ENCODE peak calls at places on chromosomes 2 and 18, in six cellular contexts. D is iPS-NIHi11; F is T follicular helper cell; R is effector memory CD4-positive, alpha-beta T cell; K is mammary epithelial cell; I is activated CD8-positive, alpha-beta memory T cell treated with anti-CD3 and anti-CD28 coated beads for 1 hour. L is an unnamed sample.
A peak's percentile ranks its signal among the peaks of the same experiment; 100 is the strongest.

GRCh38 chr2:85119900-85120299 is 13.3 kb upstream of the TCF7L1 start:
- DNase-seq in K (no peak), F (no peak), I (no peak), D (peak; percentile 69), R (no peak), L (no peak)

GRCh38 chr18:22428672-22429071 is 11.0 kb upstream of the CTAGE1 start:
- DNase-seq in K (no peak), F (no peak), I (no peak), R (no peak), D (no peak), L (no peak)

GRCh38 chr2:3299130-3299529 is 78.5 kb downstream of the EIPR1 start:
- DNase-seq in I (no peak), F (no peak), D (no peak), R (no peak), K (no peak), L (no peak)

GRCh38 chr2:67649331-67650071 is 252.4 kb downstream of the ETAA1 start:
- DNase-seq in I (no peak), R (no peak), D (peak; percentile 31), K (no peak), F (no peak), L (peak; percentile 8)

GRCh38 chr18:41391616-41392610 is 563.1 kb upstream of the PIK3C3 start:
- DNase-seq in I (no peak), D (peak; percentile 60), F (no peak), R (no peak), K (peak; percentile 34), L (peak; percentile 4)

GRCh38 chr2:207926133-207927076 is 98.9 kb downstream of the PLEKHM3 start:
- DNase-seq in F (no peak), I (no peak), D (no peak), K (peak; percentile 60), R (no peak), L (no peak)

GRCh38 chr18:50073319-50073718 is 121.6 kb downstream of the MYO5B start:
- DNase-seq in F (no peak), D (no peak), K (no peak), I (no peak), R (no peak), L (no peak)

GRCh38 chr2:44934024-44934423 is 7.5 kb upstream of the SIX3 start:
- DNase-seq in F (no peak), I (no peak), D (no peak), R (no peak), K (no peak), L (no peak)

GRCh38 chr2:200525066-200525465 is 941 bp upstream of the SGO2 start:
- DNase-seq in D (no peak), K (no peak), R (no peak), I (no peak), F (no peak), L (no peak)

GRCh38 chr2:65436169-65436824 is 3.9 kb upstream of the SPRED2 start:
- DNase-seq in R (peak; percentile 9), I (no peak), D (peak; percentile 64), F (no peak), K (peak; percentile 93), L (peak; percentile 89)

GRCh38 chr2:11466307-11467125 is 555 bp upstream of the E2F6 start:
- DNase-seq in F (no peak), D (no peak), R (no peak), K (no peak), I (no peak), L (peak; percentile 23)

GRCh38 chr2:133346654-133347053 is 221.6 kb downstream of the NCKAP5 start:
- DNase-seq in F (no peak), K (peak; percentile 90), R (no peak), D (no peak), I (no peak), L (peak; percentile 7)

GRCh38 chr2:62208758-62209114 is 12.8 kb downstream of the B3GNT2 start:
- DNase-seq in K (no peak), I (peak; percentile 17), R (no peak), D (no peak), F (no peak), L (no peak)

GRCh38 chr2:240932001-240932723 is 26.0 kb downstream of the CROCC2 start:
- DNase-seq in K (no peak), D (peak; percentile 2), F (no peak), R (no peak), I (no peak), L (no peak)

GRCh38 chr2:113260930-113261329 is 17.8 kb downstream of the PAX8 start:
- DNase-seq in F (no peak), I (no peak), D (no peak), K (no peak), R (no peak), L (no peak)

GRCh38 chr2:101327863-101328394 is 19.4 kb upstream of the RNF149 start:
- DNase-seq in K (peak; percentile 95), R (no peak), F (no peak), D (peak; percentile 38), I (no peak), L (peak; percentile 71)

GRCh38 chr2:240457223-240458043 is 22.0 kb downstream of the GPC1 start:
- DNase-seq in F (no peak), K (no peak), I (no peak), R (no peak), D (peak; percentile 77), L (peak; percentile 54)

L was measured in RWPE1.